ENCODE peak calls at places on chromosomes 5 and 9, in five cellular contexts. L is DND-41, A is endodermal cell, S is PC-3, C is astrocyte. P is an unnamed sample.

GRCh38 chr5:36786613-36787012 is 90.0 kb upstream of the NIPBL start:
- DNase-seq in L (no peak), A (no peak), S (no peak), C (no peak), P (no peak)

GRCh38 chr5:170434953-170435605 is 45.9 kb upstream of the KCNMB1 start:
- DNase-seq in L (peak), A (peak), S (peak), C (peak), P (peak)

GRCh38 chr9:4774209-4774608 is 18.5 kb upstream of the RCL1 start:
- DNase-seq in L (no peak), A (peak), S (no peak), C (no peak), P (no peak)

GRCh38 chr5:178284095-178284675 is 51.6 kb upstream of the PHYKPL start:
- DNase-seq in L (peak), A (peak), S (peak), C (no peak), P (no peak)

GRCh38 chr9:90044710-90045151 is 439.9 kb downstream of the GADD45G start:
- DNase-seq in L (no peak), A (no peak), S (peak), C (peak), P (no peak)

GRCh38 chr5:24923400-24923799 is 278.6 kb upstream of the CDH10 start:
- DNase-seq in L (no peak), A (no peak), S (no peak), C (no peak), P (no peak)

GRCh38 chr9:88773627-88774244 is 217.5 kb upstream of the S1PR3 start:
- DNase-seq in L (no peak), A (no peak), S (no peak), C (peak), P (no peak)

GRCh38 chr5:171102877-171103610 is 206.0 kb upstream of the TLX3 start:
- DNase-seq in L (no peak), A (peak), S (no peak), C (no peak), P (peak)

GRCh38 chr9:114888599-114888998 is 41.8 kb downstream of the TNFSF8 start:
- DNase-seq in L (peak), A (peak), S (no peak), C (no peak), P (no peak)

GRCh38 chr9:131121346-131121745 is 4.0 kb upstream of the NUP214 start:
- DNase-seq in L (no peak), A (no peak), S (no peak), C (no peak), P (no peak)

GRCh38 chr5:148939676-148940075 is 113.3 kb downstream of the ADRB2 start:
- DNase-seq in L (no peak), A (no peak), S (peak), C (peak), P (no peak)

GRCh38 chr9:133742251-133742650 is 4.1 kb upstream of the SARDH start:
- DNase-seq in L (no peak), A (no peak), S (no peak), C (no peak), P (peak)

GRCh38 chr5:54897001-54897400 is 88.4 kb downstream of the ESM1 start:
- DNase-seq in L (no peak), A (no peak), S (no peak), C (no peak), P (no peak)

GRCh38 chr5:142428773-142429473 is 104.1 kb upstream of the SPRY4 start:
- DNase-seq in L (no peak), A (peak), S (no peak), C (no peak), P (no peak)

GRCh38 chr5:140325486-140325885 is 20.9 kb downstream of the HBEGF start:
- DNase-seq in L (no peak), A (no peak), S (no peak), C (no peak), P (no peak)
- H3K9ac ChIP-seq in L (no peak), A (no peak), S (no peak), C (peak), P (no peak)

DNA sequence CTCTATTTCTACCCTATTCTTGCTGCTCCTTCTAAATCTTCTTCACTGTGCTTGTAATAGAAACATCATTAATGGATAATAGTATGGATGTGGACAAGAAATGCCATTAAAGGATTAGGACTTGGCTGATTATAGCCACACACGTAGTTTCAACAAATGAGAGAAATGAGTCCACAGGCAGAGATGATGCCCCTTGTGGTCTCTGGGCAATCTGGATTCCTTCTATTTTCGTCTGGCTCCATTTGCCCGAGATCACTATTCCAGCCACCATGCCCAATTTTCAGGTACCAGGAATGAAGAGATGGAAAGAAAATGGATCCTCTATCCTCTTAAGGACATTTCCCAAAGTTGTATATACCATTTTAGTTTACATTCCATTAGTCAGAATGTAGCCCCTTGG is 13.2 kb downstream of the VLDLR start:
- DNase-seq in L (no peak), A (no peak), S (no peak), C (no peak), P (no peak)
- TF ChIP-seq CTCF in L (no peak), A (peak), S (no peak), C (no peak), P (no peak)

DNA sequence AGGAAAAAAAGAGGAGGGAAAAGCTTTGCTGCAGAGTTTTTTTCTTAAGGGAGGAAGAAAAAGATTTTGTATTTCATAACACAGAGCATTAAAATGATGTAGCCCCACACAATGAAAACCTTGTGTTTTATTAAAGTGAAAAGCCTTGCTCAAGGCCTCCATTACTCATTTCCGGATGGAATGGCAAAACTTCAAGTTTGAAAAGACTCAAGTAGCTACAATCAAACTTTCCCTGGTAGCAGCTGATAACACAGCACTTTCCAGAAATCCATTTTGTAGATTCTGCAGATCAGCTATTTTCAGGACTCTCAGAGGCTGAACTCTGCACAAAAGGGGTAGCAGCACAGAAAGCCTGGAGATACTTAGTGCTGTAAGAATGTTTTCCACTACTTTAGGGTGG is 374.8 kb downstream of the NFIB start:
- DNase-seq in L (no peak), A (no peak), S (peak), C (peak), P (no peak)
- H3K9ac ChIP-seq in L (no peak), A (no peak), S (peak), C (no peak), P (no peak)

GRCh38 chr9:94017939-94018531 is 62.9 kb upstream of the BARX1 start:
- DNase-seq in L (no peak), A (no peak), S (no peak), C (peak), P (no peak)

GRCh38 chr9:94014845-94015244 is 59.7 kb upstream of the BARX1 start:
- DNase-seq in L (no peak), A (no peak), S (no peak), C (no peak), P (no peak)

GRCh38 chr9:94011134-94011533 is 56.0 kb upstream of the BARX1 start:
- DNase-seq in L (peak), A (no peak), S (peak), C (no peak), P (no peak)

GRCh38 chr9:94016744-94017143 is 61.6 kb upstream of the BARX1 start:
- DNase-seq in L (no peak), A (no peak), S (no peak), C (no peak), P (no peak)

GRCh38 chr9:94014066-94014654 is 59.0 kb upstream of the BARX1 start:
- DNase-seq in L (no peak), A (no peak), S (peak), C (peak), P (no peak)
- TF ChIP-seq CTCF in L (peak), A (peak), S (peak), C (peak), P (peak)

GRCh38 chr9:124810513-124811355 is 33.8 kb downstream of the OLFML2A start:
- DNase-seq in L (no peak), A (peak), S (peak), C (peak), P (no peak)

GRCh38 chr9:124813496-124814177 is 36.7 kb downstream of the OLFML2A start:
- DNase-seq in L (no peak), A (no peak), S (no peak), C (peak), P (no peak)

GRCh38 chr9:124814178-124814535 is 37.2 kb downstream of the OLFML2A start:
- DNase-seq in L (no peak), A (no peak), S (no peak), C (no peak), P (no peak)

GRCh38 chr9:124813041-124813440 is 36.1 kb downstream of the OLFML2A start:
- DNase-seq in L (no peak), A (no peak), S (no peak), C (no peak), P (peak)

DNA sequence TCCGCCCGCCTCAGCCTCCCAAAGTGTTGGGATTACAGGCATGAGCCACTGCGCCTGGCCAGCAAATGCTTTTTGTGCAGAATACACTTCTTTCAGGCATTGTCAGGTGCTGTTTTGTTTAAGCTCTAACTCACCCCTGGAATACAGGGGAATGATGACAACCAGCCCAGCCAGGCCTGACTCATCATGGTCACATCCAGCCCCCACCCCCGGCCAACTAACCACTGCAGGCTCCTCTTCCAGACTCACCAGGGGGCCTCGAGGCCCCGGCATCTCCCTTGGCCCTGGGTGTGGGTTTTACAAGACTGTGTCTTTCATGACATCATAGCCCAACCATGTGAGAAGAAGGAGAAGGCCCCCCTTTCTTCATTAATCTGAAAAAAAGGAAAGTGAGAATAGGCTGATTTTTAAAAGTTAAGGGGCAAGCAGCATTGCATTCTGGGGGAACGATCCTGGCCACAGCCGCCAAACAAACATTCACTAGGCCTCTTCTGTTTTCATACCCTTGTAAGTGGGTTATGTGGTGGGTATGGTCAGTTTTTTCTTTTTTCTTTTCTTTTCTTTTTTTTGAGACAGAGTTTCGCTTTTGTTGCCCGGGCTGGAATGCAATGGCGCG is 35.6 kb downstream of the OLFML2A start:
- DNase-seq in L (peak), A (peak), S (peak), C (peak), P (peak)
- H3K9ac ChIP-seq in L (no peak), A (no peak), S (no peak), C (peak), P (no peak)

GRCh38 chr9:122016789-122017188 is 76.3 kb downstream of the TTLL11 start:
- DNase-seq in L (no peak), A (no peak), S (no peak), C (no peak), P (no peak)
- TF ChIP-seq CTCF in L (peak), A (peak), S (peak), C (no peak), P (peak)

DNA sequence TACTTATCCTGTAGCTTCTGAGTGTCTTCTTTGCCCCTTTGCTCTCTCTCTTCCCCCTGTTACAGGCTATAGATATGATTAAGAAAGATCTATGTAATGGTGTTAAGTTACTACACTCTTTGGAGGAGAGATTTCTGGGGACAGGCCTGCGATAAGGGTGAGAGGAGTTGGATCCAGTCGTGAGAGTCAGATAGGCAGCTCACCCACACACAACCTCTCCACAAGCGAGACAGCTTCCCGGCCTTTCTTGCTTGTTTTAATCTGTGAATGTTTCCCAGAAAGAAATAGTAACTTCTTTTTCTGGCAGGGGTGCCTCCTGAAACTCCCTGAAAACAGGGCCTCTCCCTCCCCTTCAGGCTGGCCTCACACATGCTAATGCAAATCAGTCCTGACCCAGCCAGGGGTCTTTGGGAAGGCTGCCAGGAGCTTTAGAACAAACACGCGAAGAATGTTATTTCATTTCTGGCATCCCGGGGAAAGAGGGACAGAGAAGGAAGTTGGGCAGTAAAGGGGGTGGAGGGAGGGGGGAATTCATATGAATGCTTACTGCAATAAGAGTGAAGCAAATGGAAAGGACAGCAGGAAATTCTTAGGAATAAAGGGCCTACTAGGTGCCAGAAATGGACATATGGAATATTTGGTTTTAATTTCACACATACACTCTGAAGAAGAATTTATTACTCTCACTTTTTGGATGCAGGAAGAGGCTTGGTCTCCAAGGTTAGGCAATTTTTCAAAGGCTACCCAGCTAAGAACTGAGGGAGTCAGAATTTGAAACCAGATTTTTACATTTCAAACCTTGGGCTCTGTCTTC is 215.8 kb upstream of the TRIM32 start:
- DNase-seq in L (no peak), A (peak), S (no peak), C (peak), P (peak)
- H3K9ac ChIP-seq in L (no peak), A (no peak), S (no peak), C (peak), P (no peak)